ENCODE peak calls at places on chromosomes 13 and 19, in six cellular contexts. K is AG09319, A is GM12865, Q is pancreas, V is brain microvascular endothelial cell, O is fibroblast of lung. D is an unnamed sample.

GRCh38 chr19:53183146-53183545 is 10.0 kb downstream of the ZNF665 start:
- DNase-seq in A (no peak), O (peak), Q (no peak), V (peak), K (no peak), D (no peak)

GRCh38 chr19:6668696-6669095 is 1.3 kb downstream of the TNFSF14 start:
- DNase-seq in O (no peak), A (peak), K (no peak), Q (no peak), V (no peak), D (no peak)

GRCh38 chr19:45641274-45642105 is 2.3 kb upstream of the EML2 start:
- DNase-seq in O (peak), A (peak), V (peak), K (no peak), Q (peak), D (peak)

GRCh38 chr13:44307255-44307654 is 66.4 kb upstream of the SERP2 start:
- DNase-seq in A (no peak), V (no peak), O (peak), K (no peak), Q (no peak), D (peak)

GRCh38 chr13:99312493-99312883 is 5.3 kb upstream of the GPR183 start:
- DNase-seq in K (peak), V (peak), Q (no peak), A (peak), O (peak), D (peak)

GRCh38 chr19:4369888-4370260 is 26.5 kb downstream of the MPND start:
- DNase-seq in A (peak), O (peak), K (no peak), Q (peak), V (no peak), D (peak)

GRCh38 chr13:53200498-53201453 is 172.2 kb downstream of the OLFM4 start:
- DNase-seq in Q (peak), K (no peak), O (peak), A (no peak), V (no peak), D (no peak)

GRCh38 chr13:27440408-27440807 is 10.0 kb downstream of the MTIF3 start:
- DNase-seq in O (no peak), K (no peak), A (peak), V (no peak), Q (no peak), D (no peak)

GRCh38 chr19:19488041-19488874 is 27.1 kb downstream of the TSSK6 start:
- DNase-seq in K (no peak), V (peak), O (peak), Q (peak), A (no peak), D (no peak)

GRCh38 chr13:22903925-22904324 is 276.9 kb upstream of the SGCG start:
- DNase-seq in K (no peak), A (peak), O (no peak), V (no peak), Q (no peak), D (no peak)

GRCh38 chr13:71798723-71799122 is 68.3 kb downstream of the DACH1 start:
- DNase-seq in K (no peak), Q (no peak), A (no peak), V (no peak), O (no peak), D (no peak)

GRCh38 chr13:29509999-29510586 is 85.4 kb downstream of the SLC7A1 start:
- DNase-seq in V (peak), K (no peak), Q (no peak), O (peak), A (no peak), D (no peak)

GRCh38 chr13:111909971-111910671 is 156.8 kb upstream of the SOX1 start:
- DNase-seq in K (no peak), A (no peak), V (no peak), Q (no peak), O (no peak), D (no peak)

GRCh38 chr13:64471916-64472315 is 2758.2 kb downstream of the PCDH9 start:
- DNase-seq in Q (no peak), K (no peak), A (no peak), O (peak), V (no peak), D (peak)

GRCh38 chr19:45917421-45918091 is 3.0 kb upstream of the NANOS2 start:
- DNase-seq in K (no peak), O (no peak), Q (no peak), V (no peak), A (no peak), D (no peak)

GRCh38 chr13:47114030-47114429 is 217.2 kb upstream of the HTR2A start:
- DNase-seq in K (no peak), A (no peak), V (peak), O (peak), Q (no peak), D (no peak)

GRCh38 chr13:20366056-20366455 is 133.9 kb upstream of the GJB6 start:
- DNase-seq in V (no peak), Q (no peak), A (no peak), O (no peak), K (no peak), D (no peak)

GRCh38 chr19:20565321-20566018 is at the start of gene ZNF737:
- DNase-seq in K (peak), O (peak), Q (peak), A (peak), V (peak), D (peak)

GRCh38 chr13:47908200-47908902 is 92.7 kb downstream of the SUCLA2 start:
- DNase-seq in A (no peak), O (peak), V (peak), Q (no peak), K (no peak), D (peak)

GRCh38 chr19:7494416-7495098 is 5.7 kb upstream of the PEX11G start:
- DNase-seq in A (no peak), O (peak), K (no peak), Q (peak), V (peak), D (no peak)

GRCh38 chr19:41431426-41432386 is 4.5 kb upstream of the B3GNT8 start:
- DNase-seq in K (no peak), V (peak), Q (no peak), A (peak), O (no peak), D (peak)

GRCh38 chr13:98216135-98216565 is 39.1 kb upstream of the RNF113B start:
- DNase-seq in A (peak), K (no peak), Q (peak), V (peak), O (peak), D (peak)

GRCh38 chr19:35851213-35852028 is 883 bp downstream of the NPHS1 start:
- DNase-seq in V (no peak), A (no peak), Q (peak), K (no peak), O (no peak), D (no peak)

GRCh38 chr19:41206926-41207750 is 11.9 kb upstream of the AXL start:
- DNase-seq in K (no peak), O (no peak), A (no peak), V (no peak), Q (no peak), D (no peak)

DNA sequence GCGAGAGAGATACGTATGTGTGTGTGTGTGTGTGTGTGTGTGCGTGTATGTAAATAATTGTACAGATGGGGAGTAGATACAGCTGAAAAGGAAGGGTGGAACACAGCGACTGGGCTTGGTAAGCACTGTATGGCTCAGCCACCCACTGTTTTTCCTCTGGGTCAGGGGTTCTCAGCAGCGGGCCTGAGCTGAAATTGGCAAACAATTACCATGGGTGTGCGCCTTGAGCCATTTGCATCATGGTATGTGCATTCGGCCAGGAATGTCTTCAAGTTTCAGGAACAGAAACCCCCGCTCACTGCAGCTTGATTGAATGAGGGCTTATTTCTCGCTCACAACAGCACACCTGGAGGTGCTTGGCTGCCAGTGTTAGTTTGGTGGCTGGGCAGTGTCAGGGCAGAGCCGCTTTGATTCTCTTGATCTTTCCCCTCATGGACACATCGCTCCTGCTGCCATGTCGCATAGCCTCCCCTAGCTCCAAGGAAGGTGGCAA is 126.7 kb downstream of the SIPA1L3 start:
- DNase-seq in K (no peak), A (peak), V (no peak), O (peak), Q (no peak), D (no peak)
- TF ChIP-seq CTCF in K (no peak), A (peak), V (no peak), O (no peak), Q (no peak), D (no peak)

GRCh38 chr13:51599444-51600176 is 15.3 kb downstream of the WDFY2 start:
- DNase-seq in V (no peak), K (no peak), O (no peak), Q (no peak), A (no peak), D (no peak)
- TF ChIP-seq CTCF in V (peak), K (no peak), O (no peak), Q (peak), A (peak), D (no peak)

GRCh38 chr13:93029536-93029935 is 197.1 kb upstream of the GPC6 start:
- DNase-seq in A (no peak), Q (no peak), K (no peak), O (peak), V (peak), D (peak)

GRCh38 chr13:93025984-93026383 is 200.6 kb upstream of the GPC6 start:
- DNase-seq in O (no peak), V (no peak), Q (no peak), K (no peak), A (no peak), D (no peak)

DNA sequence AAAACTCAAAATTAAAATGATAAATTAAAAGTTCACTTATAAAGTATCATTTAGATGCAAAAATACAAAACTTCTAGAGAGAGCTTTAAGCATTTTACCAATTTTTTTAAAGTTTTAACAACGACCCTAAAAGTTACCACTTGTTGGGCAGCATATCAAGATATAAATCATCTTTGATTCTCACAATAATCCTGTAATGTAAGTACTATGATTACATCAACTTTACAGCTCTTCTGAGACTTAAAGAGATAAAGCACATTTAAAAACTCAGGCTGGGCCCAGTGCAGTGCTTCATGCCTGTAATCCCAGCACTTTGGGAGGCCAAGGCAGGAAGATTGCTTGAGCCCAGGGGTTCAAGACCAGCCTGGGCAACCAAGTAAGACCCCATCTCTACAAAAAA is 202.7 kb upstream of the GPC6 start:
- DNase-seq in V (no peak), Q (no peak), A (no peak), O (no peak), K (no peak), D (no peak)
- TF ChIP-seq CTCF in V (no peak), Q (no peak), A (no peak), O (no peak), K (no peak), D (no peak)

GRCh38 chr19:47428177-47428894 is 9.0 kb upstream of the MEIS3 start:
- DNase-seq in V (peak), Q (peak), K (peak), A (peak), O (peak), D (peak)
- TF ChIP-seq CTCF in V (no peak), Q (no peak), K (no peak), A (no peak), O (no peak), D (no peak)

DNA sequence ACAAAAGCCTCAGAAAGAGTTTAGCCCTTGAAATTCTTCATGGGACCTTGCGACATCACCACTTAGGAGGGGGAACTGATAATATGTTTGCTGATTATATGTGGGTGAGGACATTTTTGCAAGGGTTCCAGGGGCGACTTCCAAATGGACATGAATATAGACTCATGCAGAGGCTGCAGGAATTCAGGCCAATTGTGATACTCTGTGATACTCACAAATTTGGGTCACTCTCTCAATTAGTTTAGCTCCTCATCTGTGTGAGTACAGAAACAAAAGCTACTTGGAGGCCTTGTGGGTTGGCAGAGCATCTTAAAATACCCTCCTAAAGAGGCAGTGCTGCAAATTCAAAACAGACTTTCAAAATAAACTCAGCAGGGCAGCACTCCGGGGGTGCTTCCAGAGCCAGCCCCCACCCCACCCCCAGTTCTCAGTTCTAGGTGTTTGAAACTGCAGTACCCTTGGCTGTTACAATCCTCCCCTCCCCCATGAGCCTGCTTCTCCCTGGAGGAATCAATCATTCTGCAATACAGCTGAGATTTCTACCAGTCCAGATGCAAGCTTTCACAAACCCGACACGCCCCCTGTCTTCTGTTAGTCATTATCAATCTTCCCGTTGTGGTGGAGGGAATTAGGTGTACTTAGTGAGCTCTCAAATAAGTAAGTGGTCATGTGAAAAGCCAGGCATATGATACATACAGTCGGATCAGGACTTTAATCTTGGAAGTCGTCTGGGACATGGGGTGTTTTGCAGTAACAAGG is 96.9 kb upstream of the MBNL2 start:
- DNase-seq in O (peak), K (peak), Q (peak), A (peak), V (peak), D (peak)
- TF ChIP-seq CTCF in O (peak), K (no peak), Q (no peak), A (no peak), V (peak), D (no peak)